ENCODE peak calls at places on chromosomes 12 and 14, in ten cellular contexts. J, V, R, B, T, K, M, Z, H and W are unnamed samples.

GRCh38 chr12:71786840-71787239 is 32.2 kb downstream of the RAB21 start:
- DNase-seq in J (no peak), V (no peak), R (no peak), B (no peak), T (no peak), K (no peak), M (no peak), Z (no peak), H (no peak), W (no peak)

GRCh38 chr12:110760204-110760609 is 17.5 kb upstream of the PPP1CC start:
- DNase-seq in J (no peak), V (no peak), R (no peak), B (peak; percentile 24), T (no peak), K (no peak), M (no peak), Z (no peak), H (no peak), W (no peak)

GRCh38 chr12:15589328-15590032 is 199.7 kb downstream of the EPS8 start:
- DNase-seq in J (no peak), V (no peak), R (no peak), B (no peak), T (no peak), K (no peak), M (no peak), Z (no peak), H (no peak), W (no peak)

GRCh38 chr12:80269953-80270552 is 170.7 kb downstream of the OTOGL start:
- DNase-seq in J (no peak), V (no peak), R (peak; percentile 60), B (peak; percentile 69), T (no peak), K (peak; percentile 27), M (peak; percentile 51), Z (peak; percentile 74), H (no peak), W (no peak)

GRCh38 chr12:14514154-14514842 is 53.4 kb downstream of the PLBD1 start:
- DNase-seq in J (no peak), V (no peak), R (peak; percentile 21), B (peak; percentile 93), T (no peak), K (no peak), M (peak; percentile 92), Z (peak; percentile 60), H (no peak), W (peak; percentile 18)

GRCh38 chr12:49273726-49274395 is 9.0 kb downstream of the TUBA1C start:
- DNase-seq in J (no peak), V (no peak), R (no peak), B (no peak), T (no peak), K (no peak), M (no peak), Z (no peak), H (no peak), W (no peak)

GRCh38 chr12:31412292-31412801 is 86.4 kb upstream of the SINHCAF start:
- DNase-seq in J (no peak), V (no peak), R (no peak), B (no peak), T (no peak), K (no peak), M (no peak), Z (no peak), H (no peak), W (no peak)

GRCh38 chr12:104002686-104003085 is 37.0 kb downstream of the TDG start:
- DNase-seq in J (no peak), V (no peak), R (no peak), B (no peak), T (no peak), K (no peak), M (no peak), Z (no peak), H (no peak), W (no peak)

GRCh38 chr12:112705037-112705632 is 86.4 kb upstream of the RPH3A start:
- DNase-seq in J (no peak), V (no peak), R (no peak), B (peak; percentile 39), T (no peak), K (no peak), M (no peak), Z (no peak), H (no peak), W (no peak)

GRCh38 chr12:47964102-47964723 is 817 bp downstream of the TMEM106C start:
- DNase-seq in J (no peak), V (peak; percentile 19), R (no peak), B (peak; percentile 34), T (peak; percentile 19), K (no peak), M (peak; percentile 37), Z (no peak), H (no peak), W (no peak)

GRCh38 chr12:20588057-20588456 is 107.1 kb upstream of the SLCO1C1 start:
- DNase-seq in J (no peak), V (no peak), R (no peak), B (no peak), T (no peak), K (no peak), M (no peak), Z (peak; percentile 80), H (no peak), W (no peak)

GRCh38 chr14:106652494-106652893 is 1126.1 kb downstream of the TMEM121 start:
- DNase-seq in J (no peak), V (no peak), R (no peak), B (no peak), T (no peak), K (no peak), M (peak; percentile 8), Z (no peak), H (no peak), W (peak; percentile 21)

GRCh38 chr14:88481089-88481488 is 73.7 kb downstream of the PTPN21 start:
- DNase-seq in J (no peak), V (no peak), R (no peak), B (no peak), T (no peak), K (no peak), M (no peak), Z (no peak), H (no peak), W (no peak)
- TF ChIP-seq CTCF in J (no peak), V (no peak), R (no peak), B (no peak), T (no peak), K (no peak), M (no peak), Z (no peak), H (no peak), W (no peak)

GRCh38 chr14:94320243-94320642 is 2.9 kb downstream of the SERPINA6 start:
- DNase-seq in J (no peak), V (no peak), R (no peak), B (peak; percentile 6), T (no peak), K (no peak), M (peak; percentile 32), Z (no peak), H (no peak), W (no peak)

GRCh38 chr14:94321421-94322271 is 1.5 kb downstream of the SERPINA6 start:
- DNase-seq in J (no peak), V (no peak), R (no peak), B (no peak), T (no peak), K (no peak), M (no peak), Z (no peak), H (no peak), W (no peak)

GRCh38 chr14:94317259-94317658 is 5.9 kb downstream of the SERPINA6 start:
- DNase-seq in J (no peak), V (no peak), R (no peak), B (no peak), T (no peak), K (no peak), M (no peak), Z (no peak), H (no peak), W (no peak)

GRCh38 chr14:94328196-94328595 is 5.1 kb upstream of the SERPINA6 start:
- DNase-seq in J (no peak), V (no peak), R (no peak), B (no peak), T (no peak), K (no peak), M (no peak), Z (no peak), H (no peak), W (no peak)

DNA sequence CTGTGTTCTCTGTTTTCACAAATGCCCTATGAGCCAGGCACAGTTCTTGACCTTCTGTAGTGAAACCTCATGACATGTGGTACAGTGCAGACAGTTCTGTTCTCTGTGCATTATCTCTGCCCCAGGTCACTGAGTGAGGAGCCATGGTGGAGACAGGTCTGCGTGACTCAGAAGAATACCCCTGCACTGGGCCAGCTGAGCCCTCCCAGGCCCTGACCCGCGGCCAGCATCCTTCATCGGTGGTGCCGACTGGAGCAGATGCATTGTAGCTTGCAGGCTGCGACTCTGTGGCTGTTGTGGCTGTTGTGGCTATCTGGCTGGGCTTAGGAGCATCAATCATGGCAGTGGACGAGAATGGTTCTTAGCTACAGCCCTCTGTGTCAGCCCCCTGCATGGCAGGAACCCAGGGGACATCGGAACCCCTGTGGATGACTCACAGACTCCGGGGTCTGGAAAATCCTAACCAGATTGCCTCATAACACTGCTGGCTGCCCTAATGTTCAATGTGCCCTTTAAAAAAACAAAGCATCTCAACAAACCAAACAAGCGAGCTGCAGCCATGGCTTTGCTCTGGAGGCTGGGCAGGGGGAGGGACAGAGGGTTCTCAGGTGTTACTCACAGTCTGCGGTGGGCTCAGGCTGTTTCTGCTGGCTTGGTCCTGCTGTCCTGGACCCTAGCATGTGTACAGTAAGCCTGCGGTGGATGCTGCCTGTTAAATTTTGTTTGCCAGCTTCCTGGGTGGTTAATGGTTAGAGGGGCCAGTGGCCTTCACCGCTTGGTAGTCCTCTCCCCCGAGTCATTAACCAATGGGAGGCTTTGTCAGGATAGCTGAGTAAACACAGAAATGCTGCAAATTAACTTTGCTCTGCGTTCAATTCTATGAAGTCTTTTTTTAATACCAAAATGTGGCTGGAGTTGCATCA is at the start of gene SERPINA6:
- DNase-seq in J (no peak), V (no peak), R (peak; percentile 22), B (no peak), T (no peak), K (no peak), M (no peak), Z (no peak), H (no peak), W (no peak)
- H3K4me3 ChIP-seq in J (no peak within 1 kb of the TSS), V (no peak within 1 kb of the TSS), R (no peak within 1 kb of the TSS), B (no peak within 1 kb of the TSS), T (no peak within 1 kb of the TSS), K (no peak within 1 kb of the TSS), M (no peak within 1 kb of the TSS), Z (no peak within 1 kb of the TSS), H (no peak within 1 kb of the TSS), W (no peak within 1 kb of the TSS)

GRCh38 chr14:100728962-100729361 is 2.3 kb downstream of the DLK1 start:
- DNase-seq in J (no peak), V (no peak), R (no peak), B (no peak), T (no peak), K (no peak), M (no peak), Z (no peak), H (peak; percentile 36), W (no peak)
- H3K27me3 ChIP-seq in J (peaks cover 40% of the 10 kb centered on the region), V (no peaks in the 10 kb centered on the region), R (peaks cover 88% of the 10 kb centered on the region), B (peaks cover 57% of the 10 kb centered on the region), T (no peaks in the 10 kb centered on the region), K (peaks cover 76% of the 10 kb centered on the region), M (no peaks in the 10 kb centered on the region), Z (peaks cover 38% of the 10 kb centered on the region), H (peaks cover 36% of the 10 kb centered on the region), W (no peaks in the 10 kb centered on the region)

DNA sequence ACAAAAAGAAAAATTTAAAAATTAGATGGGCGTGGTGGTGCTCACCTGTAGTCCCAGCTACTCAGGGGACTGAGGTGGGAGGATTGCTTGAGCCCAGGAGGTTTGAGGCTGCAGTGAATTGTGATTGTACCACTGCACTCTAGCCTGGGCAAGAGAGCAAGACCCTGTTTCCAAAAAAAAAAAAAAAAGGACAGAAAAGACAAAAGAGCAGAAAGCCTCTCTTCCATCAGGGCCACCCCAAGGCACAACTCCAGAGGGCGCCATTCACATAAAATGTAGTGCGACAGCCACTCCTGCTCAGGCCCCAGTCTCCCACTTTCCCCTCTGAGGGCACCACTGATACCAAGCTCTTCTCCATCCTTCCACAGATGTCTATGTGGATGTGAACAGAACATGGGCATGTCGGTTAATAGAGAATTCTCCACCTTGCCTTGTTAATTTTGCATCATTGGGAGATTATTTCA is 41.8 kb downstream of the DGLUCY start:
- DNase-seq in J (no peak), V (no peak), R (no peak), B (no peak), T (no peak), K (no peak), M (no peak), Z (no peak), H (no peak), W (no peak)
- TF ChIP-seq CTCF in J (no peak), V (no peak), R (peak; percentile 5), B (peak; percentile 32), T (no peak), K (peak; percentile 6), M (no peak), Z (no peak), H (no peak), W (peak; percentile 14)